ENCODE peak calls at places on chromosomes 6 and 20, in nine cellular contexts. Z is lung, K is activated B cell treated with CpG ODN at 0.5 μM for 24 hours, D is retina, X is GM03348, M is Caki2, I is tibial artery, O is A549, U is HS-27A. P is an unnamed sample.

GRCh38 chr6:85460154-85460950 is 10.5 kb downstream of the NT5E start:
- DNase-seq in Z (no peak), K (no peak), D (no peak), X (no peak), M (no peak), I (no peak), O (no peak), U (no peak), P (no peak)

GRCh38 chr6:166307981-166308768 is at the start of gene PRR18:
- DNase-seq in Z (no peak), K (peak; percentile 37), D (peak; percentile 75), X (no peak), M (no peak), I (no peak), O (no peak), U (no peak), P (peak; percentile 57)

GRCh38 chr6:157224178-157224956 is 99.0 kb downstream of the TMEM242 start:
- DNase-seq in Z (no peak), K (peak; percentile 52), D (peak; percentile 53), X (no peak), M (no peak), I (no peak), O (no peak), U (no peak), P (peak; percentile 69)

GRCh38 chr20:61437280-61438206 is 185.5 kb downstream of the CDH4 start:
- DNase-seq in Z (no peak), K (no peak), D (no peak), X (no peak), M (no peak), I (no peak), O (no peak), U (no peak), P (no peak)

GRCh38 chr20:24637941-24638340 is 168.5 kb downstream of the SYNDIG1 start:
- DNase-seq in Z (no peak), K (no peak), D (no peak), X (no peak), M (no peak), I (no peak), O (no peak), U (no peak), P (no peak)

GRCh38 chr6:103879800-103880199 is 979.9 kb downstream of the HACE1 start:
- DNase-seq in Z (no peak), K (no peak), D (no peak), X (no peak), M (no peak), I (no peak), O (no peak), U (no peak), P (no peak)

GRCh38 chr20:54645445-54646155 is 170.2 kb downstream of the DOK5 start:
- DNase-seq in Z (no peak), K (no peak), D (no peak), X (no peak), M (peak; percentile 61), I (no peak), O (no peak), U (no peak), P (no peak)

GRCh38 chr6:30939473-30939872 is 1.3 kb upstream of the MUCL3 start:
- DNase-seq in Z (no peak), K (no peak), D (no peak), X (peak; percentile 25), M (no peak), I (no peak), O (no peak), U (no peak), P (no peak)

GRCh38 chr6:144297498-144298166 is 12.5 kb downstream of the UTRN start:
- DNase-seq in Z (peak; percentile 14), K (no peak), D (no peak), X (no peak), M (no peak), I (no peak), O (no peak), U (no peak), P (no peak)

GRCh38 chr6:133262804-133263203 is 21.6 kb downstream of the EYA4 start:
- DNase-seq in Z (no peak), K (no peak), D (no peak), X (no peak), M (no peak), I (no peak), O (no peak), U (no peak), P (no peak)

GRCh38 chr20:52533401-52533800 is 341.8 kb upstream of the ZFP64 start:
- DNase-seq in Z (no peak), K (no peak), D (no peak), X (no peak), M (no peak), I (no peak), O (no peak), U (no peak), P (no peak)

GRCh38 chr6:35370799-35371493 is 28.6 kb downstream of the PPARD start:
- DNase-seq in Z (peak; percentile 35), K (no peak), D (no peak), X (peak; percentile 74), M (no peak), I (peak; percentile 53), O (no peak), U (no peak), P (no peak)

GRCh38 chr6:25423358-25423757 is 144.2 kb downstream of the CARMIL1 start:
- DNase-seq in Z (no peak), K (no peak), D (no peak), X (no peak), M (no peak), I (no peak), O (no peak), U (no peak), P (no peak)

GRCh38 chr6:32854376-32855178 is 585 bp downstream of the PSMB9 start:
- DNase-seq in Z (peak; percentile 48), K (no peak), D (no peak), X (peak; percentile 60), M (no peak), I (peak; percentile 38), O (peak; percentile 18), U (no peak), P (no peak)

GRCh38 chr6:126202689-126203088 is 137.2 kb upstream of the CENPW start:
- DNase-seq in Z (no peak), K (no peak), D (no peak), X (no peak), M (no peak), I (no peak), O (no peak), U (no peak), P (no peak)

GRCh38 chr20:8127553-8128255 is 4.4 kb upstream of the PLCB1 start:
- DNase-seq in Z (no peak), K (no peak), D (no peak), X (no peak), M (no peak), I (no peak), O (no peak), U (no peak), P (no peak)

GRCh38 chr20:62824476-62825287 is 7.8 kb downstream of the COL9A3 start:
- DNase-seq in Z (no peak), K (no peak), D (no peak), X (peak; percentile 51), M (no peak), I (no peak), O (no peak), U (no peak), P (peak; percentile 72)

GRCh38 chr6:64486952-64487351 is 851.4 kb downstream of the PHF3 start:
- DNase-seq in Z (no peak), K (no peak), D (no peak), X (no peak), M (no peak), I (no peak), O (no peak), U (no peak), P (no peak)

GRCh38 chr20:41649489-41649888 is 31.3 kb upstream of the CHD6 start:
- DNase-seq in Z (no peak), K (no peak), D (no peak), X (no peak), M (no peak), I (no peak), O (no peak), U (no peak), P (no peak)

GRCh38 chr20:62887147-62887859 is 25.7 kb upstream of the TCFL5 start:
- DNase-seq in Z (no peak), K (no peak), D (no peak), X (no peak), M (peak; percentile 23), I (no peak), O (no peak), U (peak; percentile 54), P (no peak)

GRCh38 chr6:166253277-166254229 is 54.6 kb downstream of the PRR18 start:
- DNase-seq in Z (no peak), K (peak; percentile 40), D (peak; percentile 83), X (peak; percentile 27), M (no peak), I (no peak), O (no peak), U (no peak), P (peak; percentile 48)

GRCh38 chr6:119079288-119079809 is 885 bp upstream of the FAM184A start:
- DNase-seq in Z (no peak), K (no peak), D (no peak), X (peak; percentile 32), M (no peak), I (peak; percentile 31), O (no peak), U (peak; percentile 40), P (no peak)

GRCh38 chr20:61663521-61664425 is 401.9 kb downstream of the TAF4 start:
- DNase-seq in Z (no peak), K (no peak), D (peak; percentile 5), X (no peak), M (no peak), I (no peak), O (no peak), U (no peak), P (no peak)

GRCh38 chr20:43987531-43987930 is 72.9 kb downstream of the TOX2 start:
- DNase-seq in Z (no peak), K (no peak), D (no peak), X (no peak), M (no peak), I (no peak), O (no peak), U (no peak), P (no peak)

GRCh38 chr6:145137425-145137824 is 597.9 kb downstream of the EPM2A start:
- DNase-seq in Z (no peak), K (no peak), D (no peak), X (peak; percentile 19), M (no peak), I (no peak), O (no peak), U (no peak), P (no peak)

GRCh38 chr20:22374066-22374465 is 210.3 kb downstream of the FOXA2 start:
- DNase-seq in Z (no peak), K (no peak), D (no peak), X (no peak), M (no peak), I (no peak), O (no peak), U (no peak), P (no peak)